ENCODE peak calls at places on chromosomes 2 and 18, in nine cellular contexts. One of them, this sample, is unnamed.

GRCh38 chr2:48249093-48249492 is 280.9 kb upstream of the STON1 start:
- DNase-seq in sigmoid colon: no peak
- DNase-seq in neural progenitor cell: no peak
- DNase-seq in left ventricle myocardium inferior: no peak
- DNase-seq in ascending aorta: no peak
- DNase-seq in aorta: no peak
- DNase-seq in mesenchymal stem cell: peak
- DNase-seq in HFF-Myc: peak
- DNase-seq in GM23248: peak
- DNase-seq in this sample: no peak

GRCh38 chr2:28665041-28665704 is 86.5 kb upstream of the PPP1CB start:
- DNase-seq in sigmoid colon: peak
- DNase-seq in neural progenitor cell: peak
- DNase-seq in left ventricle myocardium inferior: peak
- DNase-seq in ascending aorta: peak
- DNase-seq in aorta: peak
- DNase-seq in mesenchymal stem cell: peak
- DNase-seq in HFF-Myc: peak
- DNase-seq in GM23248: peak
- DNase-seq in this sample: no peak

GRCh38 chr2:134398300-134398699 is 144.4 kb downstream of the MGAT5 start:
- DNase-seq in sigmoid colon: no peak
- DNase-seq in neural progenitor cell: no peak
- DNase-seq in left ventricle myocardium inferior: no peak
- DNase-seq in ascending aorta: no peak
- DNase-seq in aorta: no peak
- DNase-seq in mesenchymal stem cell: peak
- DNase-seq in HFF-Myc: peak
- DNase-seq in GM23248: peak
- DNase-seq in this sample: no peak

GRCh38 chr2:173578404-173579092 is 223.9 kb downstream of the CDCA7 start:
- DNase-seq in sigmoid colon: no peak
- DNase-seq in neural progenitor cell: no peak
- DNase-seq in left ventricle myocardium inferior: no peak
- DNase-seq in ascending aorta: no peak
- DNase-seq in aorta: no peak
- DNase-seq in mesenchymal stem cell: no peak
- DNase-seq in HFF-Myc: no peak
- DNase-seq in GM23248: no peak
- DNase-seq in this sample: no peak

GRCh38 chr2:26759845-26760244 is 4.2 kb upstream of the SLC35F6 start:
- DNase-seq in sigmoid colon: no peak
- DNase-seq in neural progenitor cell: no peak
- DNase-seq in left ventricle myocardium inferior: no peak
- DNase-seq in ascending aorta: no peak
- DNase-seq in aorta: no peak
- DNase-seq in mesenchymal stem cell: no peak
- DNase-seq in HFF-Myc: no peak
- DNase-seq in GM23248: no peak
- DNase-seq in this sample: no peak

GRCh38 chr2:221477697-221478096 is 94.4 kb downstream of the EPHA4 start:
- DNase-seq in sigmoid colon: no peak
- DNase-seq in neural progenitor cell: no peak
- DNase-seq in left ventricle myocardium inferior: no peak
- DNase-seq in ascending aorta: no peak
- DNase-seq in aorta: no peak
- DNase-seq in mesenchymal stem cell: peak
- DNase-seq in HFF-Myc: no peak
- DNase-seq in GM23248: peak
- DNase-seq in this sample: no peak

GRCh38 chr2:95728878-95729511 is 137.2 kb downstream of the TRIM43 start:
- DNase-seq in sigmoid colon: peak
- DNase-seq in neural progenitor cell: no peak
- DNase-seq in left ventricle myocardium inferior: peak
- DNase-seq in ascending aorta: peak
- DNase-seq in aorta: peak
- DNase-seq in mesenchymal stem cell: peak
- DNase-seq in HFF-Myc: peak
- DNase-seq in GM23248: peak
- DNase-seq in this sample: no peak

GRCh38 chr2:222024934-222025890 is 273.6 kb downstream of the PAX3 start:
- DNase-seq in sigmoid colon: no peak
- DNase-seq in neural progenitor cell: peak
- DNase-seq in left ventricle myocardium inferior: no peak
- DNase-seq in ascending aorta: no peak
- DNase-seq in aorta: no peak
- DNase-seq in mesenchymal stem cell: peak
- DNase-seq in HFF-Myc: peak
- DNase-seq in GM23248: peak
- DNase-seq in this sample: no peak

GRCh38 chr2:73020657-73021370 is 50.7 kb downstream of the SFXN5 start:
- DNase-seq in sigmoid colon: no peak
- DNase-seq in neural progenitor cell: no peak
- DNase-seq in left ventricle myocardium inferior: no peak
- DNase-seq in ascending aorta: no peak
- DNase-seq in aorta: no peak
- DNase-seq in mesenchymal stem cell: peak
- DNase-seq in HFF-Myc: no peak
- DNase-seq in GM23248: peak
- DNase-seq in this sample: no peak

GRCh38 chr2:24026233-24026632 is 16.3 kb downstream of the MFSD2B start:
- DNase-seq in sigmoid colon: no peak
- DNase-seq in neural progenitor cell: no peak
- DNase-seq in left ventricle myocardium inferior: no peak
- DNase-seq in ascending aorta: no peak
- DNase-seq in aorta: no peak
- DNase-seq in mesenchymal stem cell: no peak
- DNase-seq in HFF-Myc: no peak
- DNase-seq in GM23248: no peak
- DNase-seq in this sample: no peak

GRCh38 chr2:173353556-173353955 is 1.1 kb upstream of the CDCA7 start:
- DNase-seq in sigmoid colon: no peak
- DNase-seq in neural progenitor cell: peak
- DNase-seq in left ventricle myocardium inferior: no peak
- DNase-seq in ascending aorta: no peak
- DNase-seq in aorta: no peak
- DNase-seq in mesenchymal stem cell: no peak
- DNase-seq in HFF-Myc: no peak
- DNase-seq in GM23248: no peak
- DNase-seq in this sample: no peak

GRCh38 chr18:38940475-38940862 is 1374.9 kb upstream of the CELF4 start:
- DNase-seq in sigmoid colon: no peak
- DNase-seq in neural progenitor cell: no peak
- DNase-seq in left ventricle myocardium inferior: no peak
- DNase-seq in ascending aorta: no peak
- DNase-seq in aorta: no peak
- DNase-seq in mesenchymal stem cell: no peak
- DNase-seq in HFF-Myc: no peak
- DNase-seq in GM23248: no peak
- DNase-seq in this sample: no peak

GRCh38 chr18:63606526-63606925 is 19.4 kb downstream of the SERPINB13 start:
- DNase-seq in sigmoid colon: no peak
- DNase-seq in neural progenitor cell: no peak
- DNase-seq in left ventricle myocardium inferior: no peak
- DNase-seq in ascending aorta: no peak
- DNase-seq in aorta: no peak
- DNase-seq in mesenchymal stem cell: no peak
- DNase-seq in HFF-Myc: no peak
- DNase-seq in GM23248: peak
- DNase-seq in this sample: no peak

GRCh38 chr2:43759195-43759594 is 14.6 kb upstream of the DYNC2LI1 start:
- DNase-seq in sigmoid colon: no peak
- DNase-seq in neural progenitor cell: no peak
- DNase-seq in left ventricle myocardium inferior: no peak
- DNase-seq in ascending aorta: no peak
- DNase-seq in aorta: no peak
- DNase-seq in mesenchymal stem cell: peak
- DNase-seq in HFF-Myc: peak
- DNase-seq in GM23248: peak
- DNase-seq in this sample: no peak

GRCh38 chr2:218631837-218632236 is 24.1 kb downstream of the PLCD4 start:
- DNase-seq in sigmoid colon: no peak
- DNase-seq in neural progenitor cell: no peak
- DNase-seq in left ventricle myocardium inferior: no peak
- DNase-seq in ascending aorta: no peak
- DNase-seq in aorta: no peak
- DNase-seq in mesenchymal stem cell: no peak
- DNase-seq in HFF-Myc: no peak
- DNase-seq in GM23248: peak
- DNase-seq in this sample: no peak

GRCh38 chr18:8453528-8453927 is 155.7 kb upstream of the RAB12 start:
- DNase-seq in sigmoid colon: no peak
- DNase-seq in neural progenitor cell: no peak
- DNase-seq in left ventricle myocardium inferior: no peak
- DNase-seq in ascending aorta: no peak
- DNase-seq in aorta: no peak
- DNase-seq in mesenchymal stem cell: no peak
- DNase-seq in HFF-Myc: no peak
- DNase-seq in GM23248: no peak
- DNase-seq in this sample: no peak

GRCh38 chr2:10367472-10368439 is 65.1 kb downstream of the HPCAL1 start:
- DNase-seq in sigmoid colon: no peak
- DNase-seq in neural progenitor cell: no peak
- DNase-seq in left ventricle myocardium inferior: no peak
- DNase-seq in ascending aorta: no peak
- DNase-seq in aorta: no peak
- DNase-seq in mesenchymal stem cell: no peak
- DNase-seq in HFF-Myc: no peak
- DNase-seq in GM23248: no peak
- DNase-seq in this sample: no peak

GRCh38 chr2:101232770-101233169 is 19.9 kb upstream of the CNOT11 start:
- DNase-seq in sigmoid colon: no peak
- DNase-seq in neural progenitor cell: no peak
- DNase-seq in left ventricle myocardium inferior: no peak
- DNase-seq in ascending aorta: no peak
- DNase-seq in aorta: no peak
- DNase-seq in mesenchymal stem cell: no peak
- DNase-seq in HFF-Myc: no peak
- DNase-seq in GM23248: no peak
- DNase-seq in this sample: no peak

GRCh38 chr2:101230541-101230993 is 22.1 kb upstream of the CNOT11 start:
- DNase-seq in sigmoid colon: no peak
- DNase-seq in neural progenitor cell: no peak
- DNase-seq in left ventricle myocardium inferior: no peak
- DNase-seq in ascending aorta: no peak
- DNase-seq in aorta: no peak
- DNase-seq in mesenchymal stem cell: peak
- DNase-seq in HFF-Myc: no peak
- DNase-seq in GM23248: peak
- DNase-seq in this sample: no peak

GRCh38 chr2:101231253-101231652 is 21.4 kb upstream of the CNOT11 start:
- DNase-seq in sigmoid colon: no peak
- DNase-seq in neural progenitor cell: no peak
- DNase-seq in left ventricle myocardium inferior: no peak
- DNase-seq in ascending aorta: no peak
- DNase-seq in aorta: no peak
- DNase-seq in mesenchymal stem cell: no peak
- DNase-seq in HFF-Myc: no peak
- DNase-seq in GM23248: no peak
- DNase-seq in this sample: no peak

GRCh38 chr2:101234169-101234938 is 18.3 kb upstream of the CNOT11 start:
- DNase-seq in sigmoid colon: no peak
- DNase-seq in neural progenitor cell: no peak
- DNase-seq in left ventricle myocardium inferior: no peak
- DNase-seq in ascending aorta: no peak
- DNase-seq in aorta: no peak
- DNase-seq in mesenchymal stem cell: no peak
- DNase-seq in HFF-Myc: no peak
- DNase-seq in GM23248: no peak
- DNase-seq in this sample: no peak

GRCh38 chr2:101231937-101232336 is 20.7 kb upstream of the CNOT11 start:
- DNase-seq in sigmoid colon: no peak
- DNase-seq in neural progenitor cell: no peak
- DNase-seq in left ventricle myocardium inferior: no peak
- DNase-seq in ascending aorta: no peak
- DNase-seq in aorta: no peak
- DNase-seq in mesenchymal stem cell: no peak
- DNase-seq in HFF-Myc: no peak
- DNase-seq in GM23248: no peak
- DNase-seq in this sample: no peak
- H3K4me3 ChIP-seq in sigmoid colon: no peak
- H3K4me3 ChIP-seq in neural progenitor cell: no peak
- H3K4me3 ChIP-seq in left ventricle myocardium inferior: no peak
- H3K4me3 ChIP-seq in ascending aorta: no peak
- H3K4me3 ChIP-seq in aorta: no peak
- H3K4me3 ChIP-seq in mesenchymal stem cell: no peak
- H3K4me3 ChIP-seq in HFF-Myc: no peak
- H3K4me3 ChIP-seq in GM23248: no peak
- H3K4me3 ChIP-seq in this sample: no peak

GRCh38 chr2:226790436-226790835 is 9.2 kb downstream of the IRS1 start:
- DNase-seq in sigmoid colon: no peak
- DNase-seq in neural progenitor cell: no peak
- DNase-seq in left ventricle myocardium inferior: no peak
- DNase-seq in ascending aorta: no peak
- DNase-seq in aorta: no peak
- DNase-seq in mesenchymal stem cell: no peak
- DNase-seq in HFF-Myc: no peak
- DNase-seq in GM23248: peak
- DNase-seq in this sample: no peak
- H3K4me3 ChIP-seq in sigmoid colon: peak
- H3K4me3 ChIP-seq in neural progenitor cell: no peak
- H3K4me3 ChIP-seq in left ventricle myocardium inferior: peak
- H3K4me3 ChIP-seq in ascending aorta: peak
- H3K4me3 ChIP-seq in aorta: no peak
- H3K4me3 ChIP-seq in mesenchymal stem cell: peak
- H3K4me3 ChIP-seq in HFF-Myc: no peak
- H3K4me3 ChIP-seq in GM23248: peak
- H3K4me3 ChIP-seq in this sample: peak

DNA sequence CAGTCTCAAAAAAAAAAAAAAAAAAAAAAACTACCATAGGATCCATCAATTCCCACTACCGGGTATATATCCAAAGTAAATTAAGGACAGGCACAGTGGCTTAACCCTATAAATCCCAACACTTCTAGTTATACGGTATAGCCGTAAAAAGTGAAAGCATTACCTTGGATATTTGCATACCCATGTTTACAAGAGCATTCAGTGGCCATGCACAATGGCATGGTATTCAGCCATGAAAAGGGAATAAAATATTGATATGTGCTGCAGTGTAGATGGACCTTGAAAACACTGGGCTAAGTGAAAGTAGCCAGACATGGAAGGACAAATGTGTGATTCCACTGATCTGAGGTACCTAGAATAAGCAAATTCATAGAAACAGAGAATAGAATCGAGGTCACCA is 111.8 kb upstream of the CAB39 start:
- DNase-seq in sigmoid colon: no peak
- DNase-seq in neural progenitor cell: no peak
- DNase-seq in left ventricle myocardium inferior: no peak
- DNase-seq in ascending aorta: no peak
- DNase-seq in aorta: no peak
- DNase-seq in mesenchymal stem cell: no peak
- DNase-seq in HFF-Myc: no peak
- DNase-seq in GM23248: no peak
- DNase-seq in this sample: no peak
- H3K4me3 ChIP-seq in sigmoid colon: no peak
- H3K4me3 ChIP-seq in neural progenitor cell: no peak
- H3K4me3 ChIP-seq in left ventricle myocardium inferior: no peak
- H3K4me3 ChIP-seq in ascending aorta: no peak
- H3K4me3 ChIP-seq in aorta: no peak
- H3K4me3 ChIP-seq in mesenchymal stem cell: no peak
- H3K4me3 ChIP-seq in HFF-Myc: no peak
- H3K4me3 ChIP-seq in GM23248: no peak
- H3K4me3 ChIP-seq in this sample: no peak

GRCh38 chr2:152062130-152063091 is 36.4 kb downstream of the CACNB4 start:
- DNase-seq in sigmoid colon: peak
- DNase-seq in neural progenitor cell: no peak
- DNase-seq in left ventricle myocardium inferior: no peak
- DNase-seq in ascending aorta: no peak
- DNase-seq in aorta: peak
- DNase-seq in mesenchymal stem cell: peak
- DNase-seq in HFF-Myc: peak
- DNase-seq in GM23248: peak
- DNase-seq in this sample: no peak
- H3K4me3 ChIP-seq in sigmoid colon: no peak
- H3K4me3 ChIP-seq in neural progenitor cell: no peak
- H3K4me3 ChIP-seq in left ventricle myocardium inferior: peak
- H3K4me3 ChIP-seq in ascending aorta: no peak
- H3K4me3 ChIP-seq in aorta: no peak
- H3K4me3 ChIP-seq in mesenchymal stem cell: peak
- H3K4me3 ChIP-seq in HFF-Myc: no peak
- H3K4me3 ChIP-seq in GM23248: peak
- H3K4me3 ChIP-seq in this sample: no peak